ENCODE peak calls at places on chromosomes 4 and X, in six cellular contexts. R is mesenchymal stem cell, U is IMR-90, X is trophoblast cell, T is H1, A is neuronal stem cell. B is an unnamed sample.

GRCh38 chrX:111585337-111585736 is 73.9 kb downstream of the SERTM2 start:
- DNase-seq in R (no peak), U (no peak), X (no peak), T (no peak), A (peak), B (no peak)

GRCh38 chr4:145732895-145733880 is 53.2 kb downstream of the C4orf51 start:
- DNase-seq in R (peak), U (peak), X (peak), T (peak), A (peak), B (peak)

GRCh38 chr4:143344011-143344410 is 7.3 kb downstream of the GAB1 start:
- DNase-seq in R (no peak), U (no peak), X (no peak), T (no peak), A (no peak), B (no peak)

GRCh38 chr4:26964994-26965393 is 104.4 kb downstream of the STIM2 start:
- DNase-seq in R (no peak), U (no peak), X (no peak), T (no peak), A (no peak), B (no peak)

GRCh38 chrX:119694601-119695534 is 1.9 kb upstream of the SEPTIN6 start:
- DNase-seq in R (peak), U (no peak), X (peak), T (no peak), A (no peak), B (peak)

GRCh38 chr4:94758700-94759399 is 1.1 kb downstream of the BMPR1B start:
- DNase-seq in R (peak), U (no peak), X (peak), T (no peak), A (peak), B (peak)

GRCh38 chr4:108068422-108068821 is 78.7 kb downstream of the HADH start:
- DNase-seq in R (peak), U (no peak), X (no peak), T (no peak), A (no peak), B (no peak)

GRCh38 chr4:88447339-88447738 is 9.6 kb upstream of the HERC5 start:
- DNase-seq in R (no peak), U (no peak), X (no peak), T (no peak), A (no peak), B (no peak)

GRCh38 chr4:150039790-150040189 is 38.5 kb upstream of the DCLK2 start:
- DNase-seq in R (no peak), U (no peak), X (no peak), T (no peak), A (no peak), B (no peak)

GRCh38 chr4:118770741-118771187 is 65.2 kb downstream of the SEC24D start:
- DNase-seq in R (no peak), U (peak), X (no peak), T (no peak), A (no peak), B (no peak)

GRCh38 chr4:94764069-94764468 is 6.3 kb downstream of the BMPR1B start:
- DNase-seq in R (no peak), U (no peak), X (no peak), T (no peak), A (no peak), B (no peak)

GRCh38 chr4:55437356-55437796 is 41.6 kb downstream of the TMEM165 start:
- DNase-seq in R (peak), U (peak), X (peak), T (no peak), A (no peak), B (no peak)

GRCh38 chrX:135200297-135200696 is 29.1 kb upstream of the CT55 start:
- DNase-seq in R (no peak), U (no peak), X (no peak), T (no peak), A (no peak), B (no peak)

GRCh38 chrX:104045642-104046041 is 5.9 kb downstream of the H2BW2 start:
- DNase-seq in R (no peak), U (no peak), X (no peak), T (no peak), A (no peak), B (no peak)

GRCh38 chr4:169315530-169316306 is 45.0 kb upstream of the SH3RF1 start:
- DNase-seq in R (peak), U (peak), X (no peak), T (no peak), A (no peak), B (no peak)

GRCh38 chr4:26173619-26174018 is 147.2 kb upstream of the RBPJ start:
- DNase-seq in R (peak), U (peak), X (no peak), T (no peak), A (no peak), B (no peak)

GRCh38 chr4:148026022-148026421 is 294.1 kb downstream of the ARHGAP10 start:
- DNase-seq in R (peak), U (peak), X (no peak), T (no peak), A (no peak), B (no peak)

GRCh38 chr4:74548561-74548960 is 103.6 kb downstream of the AREG start:
- DNase-seq in R (no peak), U (no peak), X (no peak), T (no peak), A (no peak), B (no peak)

GRCh38 chr4:123667496-123667895 is 270.9 kb downstream of the SPRY1 start:
- DNase-seq in R (no peak), U (peak), X (peak), T (no peak), A (no peak), B (no peak)

GRCh38 chr4:153987291-153987690 is 198.4 kb upstream of the SFRP2 start:
- DNase-seq in R (peak), U (no peak), X (peak), T (no peak), A (no peak), B (no peak)

GRCh38 chrX:12446342-12447075 is 308.2 kb downstream of the FRMPD4 start:
- DNase-seq in R (peak), U (peak), X (peak), T (no peak), A (no peak), B (no peak)

GRCh38 chr4:91031761-91032160 is 904.6 kb downstream of the CCSER1 start:
- DNase-seq in R (no peak), U (no peak), X (no peak), T (no peak), A (no peak), B (no peak)

GRCh38 chr4:120692964-120693363 is 229.6 kb downstream of the PRDM5 start:
- DNase-seq in R (peak), U (peak), X (peak), T (no peak), A (no peak), B (no peak)

GRCh38 chr4:153036931-153037330 is 100.8 kb downstream of the FHDC1 start:
- DNase-seq in R (no peak), U (no peak), X (no peak), T (no peak), A (no peak), B (no peak)

GRCh38 chr4:186685744-186686143 is 37.9 kb downstream of the FAT1 start:
- DNase-seq in R (peak), U (peak), X (peak), T (no peak), A (no peak), B (no peak)

GRCh38 chr4:86834901-86835300 is 14.3 kb downstream of the SLC10A6 start:
- DNase-seq in R (peak), U (peak), X (no peak), T (no peak), A (no peak), B (no peak)

GRCh38 chr4:24794916-24795665 is at the start of gene SOD3:
- DNase-seq in R (peak), U (peak), X (peak), T (peak), A (peak), B (peak)

GRCh38 chr4:24794111-24794860 is 1.1 kb upstream of the SOD3 start:
- DNase-seq in R (peak), U (peak), X (peak), T (no peak), A (no peak), B (no peak)

GRCh38 chr4:24798036-24798610 is 2.8 kb downstream of the SOD3 start:
- DNase-seq in R (no peak), U (no peak), X (no peak), T (no peak), A (no peak), B (no peak)

GRCh38 chr4:24796632-24797031 is 1.3 kb downstream of the SOD3 start:
- DNase-seq in R (no peak), U (no peak), X (no peak), T (no peak), A (no peak), B (no peak)

GRCh38 chr4:24795666-24796381 is 451 bp downstream of the SOD3 start:
- DNase-seq in R (no peak), U (no peak), X (peak), T (no peak), A (no peak), B (no peak)
- H4K91ac ChIP-seq in R (no peak), U (peak), X (no peak), T (no peak), A (no peak), B (no peak)

GRCh38 chr4:6532102-6532501 is 42.9 kb upstream of the MAN2B2 start:
- DNase-seq in R (no peak), U (no peak), X (no peak), T (no peak), A (no peak), B (no peak)
- H2AK5ac ChIP-seq in R (no peak), U (no peak), X (no peak), T (no peak), A (no peak), B (no peak)

GRCh38 chr4:133152801-133153526 is 3.9 kb downstream of the PCDH10 start:
- DNase-seq in R (peak), U (no peak), X (no peak), T (no peak), A (no peak), B (peak)
- H4K91ac ChIP-seq in R (no peak), U (no peak), X (no peak), T (no peak), A (no peak), B (no peak)

GRCh38 chr4:8578717-8579116 is 1.5 kb upstream of the GPR78 start:
- DNase-seq in R (no peak), U (no peak), X (no peak), T (no peak), A (no peak), B (no peak)

GRCh38 chr4:8575457-8575856 is 4.7 kb upstream of the GPR78 start:
- DNase-seq in R (no peak), U (no peak), X (no peak), T (no peak), A (no peak), B (no peak)

GRCh38 chr4:8577972-8578371 is 2.2 kb upstream of the GPR78 start:
- DNase-seq in R (no peak), U (no peak), X (no peak), T (no peak), A (no peak), B (no peak)

GRCh38 chr4:8574796-8575370 is 5.3 kb upstream of the GPR78 start:
- DNase-seq in R (no peak), U (no peak), X (no peak), T (no peak), A (no peak), B (no peak)

DNA sequence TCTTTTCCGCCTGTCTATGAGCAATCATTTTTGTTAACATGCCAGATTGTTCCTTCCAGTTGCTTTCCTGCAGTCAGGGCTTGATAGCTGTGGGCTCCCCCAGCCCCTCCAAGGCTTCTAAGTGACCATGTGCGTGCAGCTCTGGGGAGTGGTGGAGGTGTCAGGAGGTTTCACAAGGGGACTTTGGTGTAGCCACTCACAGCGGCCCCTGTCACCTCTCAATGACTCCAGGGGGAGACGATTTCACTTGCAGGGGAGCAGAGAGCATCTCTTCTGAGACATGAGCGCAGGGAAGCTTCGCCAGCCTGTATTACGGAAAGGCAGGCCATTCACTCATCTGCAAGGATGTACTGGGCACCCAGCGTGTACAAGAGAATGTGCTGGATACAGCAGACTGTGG is 3.1 kb upstream of the GPR78 start:
- DNase-seq in R (no peak), U (no peak), X (no peak), T (no peak), A (no peak), B (no peak)
- H2AK5ac ChIP-seq in R (no peak), U (no peak), X (no peak), T (no peak), A (no peak), B (no peak)